ENCODE peak calls at places on chromosome 16, in seven cellular contexts. E is astrocyte, Q is uterus, F is heart left ventricle, T is vagina, X is fibroblast of lung, J is cardiac muscle cell. H is an unnamed sample. For H3K4me1, the result is how much of the 10 kb centered on the place peaks cover.

GRCh38 chr16:27181020-27181419 is 22.3 kb upstream of the KDM8 start:
- DNase-seq in J (no peak), X (no peak), Q (no peak), T (no peak), E (no peak), F (no peak), H (no peak)

GRCh38 chr16:60582528-60582927 is 1453.7 kb downstream of the CDH8 start:
- DNase-seq in J (no peak), F (no peak), Q (no peak), T (no peak), E (no peak), X (no peak), H (no peak)

GRCh38 chr16:47143329-47143676 is 442 bp downstream of the NETO2 start:
- DNase-seq in F (peak), X (peak), T (no peak), Q (peak), J (peak), E (peak), H (peak)

GRCh38 chr16:66058181-66058580 is 308.3 kb upstream of the CDH5 start:
- DNase-seq in X (peak), Q (no peak), F (no peak), E (peak), T (no peak), J (peak), H (no peak)

GRCh38 chr16:28309811-28310311 is 17.5 kb downstream of the SBK1 start:
- DNase-seq in F (no peak), X (no peak), Q (no peak), J (no peak), T (no peak), E (no peak), H (peak)

GRCh38 chr16:47713225-47713595 is 252.1 kb downstream of the PHKB start:
- DNase-seq in X (peak), Q (no peak), F (no peak), T (no peak), J (peak), E (peak), H (no peak)

GRCh38 chr16:2487903-2488531 is 13.1 kb downstream of the TBC1D24 start:
- DNase-seq in Q (no peak), E (no peak), T (no peak), J (no peak), F (peak), X (no peak), H (no peak)

GRCh38 chr16:842061-842476 is 41.5 kb upstream of the GNG13 start:
- DNase-seq in Q (no peak), X (no peak), T (no peak), J (no peak), F (peak), E (no peak), H (no peak)

GRCh38 chr16:87152221-87152755 is 164.9 kb downstream of the C16orf95 start:
- DNase-seq in Q (no peak), J (no peak), E (no peak), F (no peak), X (no peak), T (no peak), H (no peak)

GRCh38 chr16:19876501-19877059 is 8.1 kb downstream of the GPRC5B start:
- DNase-seq in Q (no peak), E (no peak), F (peak), J (no peak), X (no peak), T (no peak), H (no peak)

GRCh38 chr16:57763290-57764005 is 27.9 kb downstream of the KATNB1 start:
- DNase-seq in X (no peak), T (no peak), F (no peak), J (no peak), Q (no peak), E (no peak), H (peak)

GRCh38 chr16:9363520-9363919 is 272.1 kb downstream of the HAPSTR1 start:
- DNase-seq in X (no peak), T (peak), E (no peak), F (no peak), J (no peak), Q (no peak), H (no peak)

GRCh38 chr16:2337431-2338296 is 2.9 kb downstream of the ABCA3 start:
- DNase-seq in F (no peak), T (no peak), X (no peak), E (no peak), Q (no peak), J (no peak), H (no peak)

GRCh38 chr16:82728901-82729300 is 102.1 kb downstream of the CDH13 start:
- DNase-seq in F (no peak), Q (no peak), J (no peak), T (no peak), E (no peak), X (no peak), H (no peak)

GRCh38 chr16:83899272-83899897 is 470 bp downstream of the MLYCD start:
- DNase-seq in J (peak), E (peak), T (no peak), X (peak), F (peak), Q (no peak), H (peak)

GRCh38 chr16:765488-765865 is 4.9 kb downstream of the MSLN start:
- DNase-seq in E (no peak), J (no peak), X (no peak), T (no peak), Q (no peak), F (no peak), H (no peak)

GRCh38 chr16:29148867-29149272 is 164.0 kb downstream of the LAT start:
- DNase-seq in E (no peak), T (no peak), X (no peak), Q (no peak), F (peak), J (no peak), H (peak)

GRCh38 chr16:74868501-74868900 is 93.9 kb upstream of the FA2H start:
- DNase-seq in F (peak), J (peak), Q (no peak), T (no peak), X (no peak), E (peak), H (no peak)

GRCh38 chr16:87993901-87994300 is 42.7 kb downstream of the BANP start:
- DNase-seq in X (no peak), Q (no peak), F (no peak), T (no peak), E (no peak), J (no peak), H (no peak)

DNA sequence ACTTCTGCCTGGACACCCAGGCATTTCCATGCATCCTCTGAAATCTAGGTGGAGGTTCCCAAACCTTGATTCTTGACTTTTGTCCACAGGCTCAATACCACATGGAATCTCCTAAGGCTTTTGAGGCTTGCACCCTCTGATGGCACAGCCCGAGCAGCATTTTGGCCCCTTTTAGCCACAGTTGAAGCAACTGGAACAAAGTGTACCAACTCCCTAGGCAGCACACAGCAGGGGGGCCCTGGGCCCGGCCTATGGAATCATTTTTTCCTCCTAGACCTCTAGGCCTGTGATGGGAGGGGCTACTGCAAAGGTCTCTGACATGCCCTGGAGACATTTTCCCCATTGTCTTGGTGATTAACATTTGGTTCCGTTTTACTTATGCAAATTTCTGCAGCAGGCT is 32.0 kb downstream of the ABCC1 start:
- DNase-seq in T (no peak), E (no peak), Q (no peak), F (no peak), J (no peak), X (no peak), H (no peak)
- H3K4me1 ChIP-seq in T (under half), E (under half), Q (under half), F (under half), J (under half), X (under half), H (under half)

DNA sequence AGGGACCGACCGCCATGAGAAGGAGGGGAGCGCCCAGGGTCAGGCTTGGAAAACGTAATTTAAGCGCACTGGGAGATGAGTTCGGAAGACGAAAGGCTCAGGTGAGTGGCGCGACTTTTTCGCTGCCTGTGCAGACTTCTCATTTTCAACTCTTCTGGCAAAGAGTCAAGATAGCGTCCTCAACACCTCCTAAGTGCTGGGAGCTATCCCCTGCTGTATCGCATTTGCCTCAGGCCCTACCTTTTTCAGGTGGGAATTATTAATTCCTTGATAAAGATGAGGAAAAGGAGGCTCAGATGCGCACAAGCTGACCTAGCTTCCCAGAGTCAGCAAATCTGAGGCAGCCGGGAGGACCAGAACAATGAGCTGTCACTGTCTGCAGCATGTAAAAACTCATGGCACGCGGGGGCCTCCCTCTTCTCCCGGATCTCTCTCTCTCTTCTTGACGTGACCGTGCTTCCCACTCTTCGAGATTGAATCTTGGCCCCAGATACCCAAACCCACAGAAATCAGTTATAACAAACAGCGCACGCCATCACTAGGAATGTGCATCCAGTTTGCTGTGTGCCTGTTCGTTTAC is 496 bp upstream of the ADAMTS18 start:
- DNase-seq in F (no peak), E (no peak), X (no peak), Q (no peak), T (no peak), J (no peak), H (no peak)
- H3K4me3 ChIP-seq in F (no peak), E (no peak), X (no peak), Q (peak), T (peak), J (peak), H (no peak)

DNA sequence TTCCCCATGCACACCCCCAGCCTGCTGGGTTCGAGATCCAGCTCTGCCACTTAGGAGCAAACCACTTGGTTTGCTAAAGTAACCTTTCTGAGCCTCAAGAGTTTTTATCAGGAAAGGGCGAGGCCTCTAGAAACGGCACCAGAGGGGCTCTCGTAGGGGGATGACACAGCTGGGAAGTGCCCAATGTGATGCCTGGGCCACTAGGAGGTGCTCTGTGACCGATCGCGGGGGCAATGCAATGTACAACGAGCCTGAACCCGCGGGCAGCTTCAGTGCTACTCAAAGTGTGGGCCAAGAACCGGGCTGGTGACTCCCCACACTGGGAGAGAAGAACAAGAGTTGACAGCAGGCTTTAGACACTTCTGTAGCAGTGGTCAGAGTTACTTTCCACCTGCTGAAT is 9.4 kb downstream of the C16orf89 start:
- DNase-seq in E (no peak), F (no peak), X (no peak), T (no peak), J (peak), Q (no peak), H (no peak)
- TF ChIP-seq CTCF in E (peak), F (no peak), X (peak), T (no peak), J (peak), Q (no peak), H (peak)

DNA sequence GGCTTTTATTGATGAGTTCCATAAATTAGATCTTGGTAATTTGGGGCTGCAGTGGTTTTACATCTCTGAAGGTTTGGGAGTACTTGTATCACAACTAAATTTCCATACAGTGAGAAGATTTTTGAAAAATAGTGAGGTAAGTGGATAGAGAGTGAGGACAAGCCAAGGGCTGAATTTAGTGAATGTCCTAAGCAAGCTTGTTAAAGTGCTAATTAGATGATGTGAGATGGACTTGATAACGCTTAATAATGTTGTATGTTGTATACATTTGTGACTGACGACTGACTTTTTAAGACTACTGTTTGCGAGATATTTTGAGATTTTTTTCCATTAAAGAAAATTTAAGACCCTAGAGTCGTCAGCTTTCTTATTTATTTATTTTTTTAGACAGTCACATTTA is 3.9 kb downstream of the NFATC3 start:
- DNase-seq in F (no peak), X (no peak), Q (no peak), J (no peak), E (no peak), T (no peak), H (no peak)
- H3K4me1 ChIP-seq in F (half or more), X (under half), Q (under half), J (under half), E (under half), T (half or more), H (under half)

DNA sequence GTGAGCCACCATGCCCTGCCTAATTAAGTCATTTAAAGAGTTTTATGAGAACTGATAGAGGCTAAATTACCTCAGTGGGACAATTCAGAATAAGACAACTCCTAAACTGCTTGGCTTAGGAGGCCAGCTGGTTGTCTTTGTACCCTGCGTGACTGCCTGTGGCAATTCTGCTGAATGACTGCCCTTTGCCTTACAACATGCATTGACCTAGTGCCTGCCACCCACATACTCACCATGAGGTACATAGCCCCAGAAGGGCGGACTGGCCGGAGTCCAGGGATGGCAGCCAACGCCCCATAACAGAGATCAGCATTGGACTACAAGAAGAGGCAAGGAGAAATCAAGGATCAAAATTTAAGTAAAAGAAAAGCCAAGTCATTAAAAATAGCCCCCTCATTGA is 7.3 kb downstream of the TAT start:
- DNase-seq in E (no peak), J (no peak), T (no peak), F (no peak), Q (no peak), X (no peak), H (peak)
- H3K4me3 ChIP-seq in E (no peak), J (no peak), T (no peak), F (no peak), Q (no peak), X (no peak), H (no peak)